ENCODE peak calls at places on chromosomes 7 and 10, in ten cellular contexts. K is esophagus squamous epithelium; Q is GM12878; J is MM.1S; S is lower lobe of right lung; W is thyroid gland; M is CD8-positive, alpha-beta memory T cell; L is gastrocnemius medialis; O is PC-9; R is pancreas. F is an unnamed sample. For H3K9me3, the result is how much of the 10 kb centered on the place peaks cover.

GRCh38 chr7:156158213-156158612 is 345.9 kb upstream of the SHH start:
- DNase-seq in K (no peak), Q (no peak), J (no peak), S (no peak), W (no peak), M (no peak), L (no peak), O (no peak), R (no peak), F (no peak)

GRCh38 chr10:49135575-49136313 is 1.9 kb upstream of the FAM170B start:
- DNase-seq in K (no peak), Q (no peak), J (no peak), S (no peak), W (peak), M (no peak), L (no peak), O (no peak), R (no peak), F (no peak)

GRCh38 chr10:3906511-3907111 is 121.6 kb upstream of the KLF6 start:
- DNase-seq in K (no peak), Q (no peak), J (no peak), S (no peak), W (peak), M (no peak), L (peak), O (no peak), R (no peak), F (no peak)

GRCh38 chr10:29461042-29461441 is 172.2 kb downstream of the LYZL1 start:
- DNase-seq in K (no peak), Q (no peak), J (no peak), S (no peak), W (no peak), M (no peak), L (no peak), O (no peak), R (peak), F (no peak)

GRCh38 chr7:159097661-159098423 is 46.8 kb downstream of the VIPR2 start:
- DNase-seq in K (no peak), Q (no peak), J (no peak), S (no peak), W (no peak), M (no peak), L (no peak), O (no peak), R (peak), F (no peak)

GRCh38 chr7:107527196-107527595 is 36.5 kb downstream of the COG5 start:
- DNase-seq in K (no peak), Q (no peak), J (no peak), S (no peak), W (no peak), M (no peak), L (no peak), O (no peak), R (no peak), F (no peak)

GRCh38 chr7:105639677-105640493 is 58.6 kb upstream of the EFCAB10 start:
- DNase-seq in K (no peak), Q (no peak), J (no peak), S (no peak), W (peak), M (no peak), L (no peak), O (no peak), R (no peak), F (no peak)

GRCh38 chr10:78223088-78223487 is 189.4 kb downstream of the RPS24 start:
- DNase-seq in K (no peak), Q (no peak), J (no peak), S (no peak), W (no peak), M (no peak), L (no peak), O (no peak), R (no peak), F (no peak)

GRCh38 chr10:92327445-92328433 is 36.8 kb downstream of the MARCHF5 start:
- DNase-seq in K (no peak), Q (no peak), J (no peak), S (no peak), W (no peak), M (no peak), L (no peak), O (no peak), R (no peak), F (no peak)

GRCh38 chr10:34539533-34540315 is 275.4 kb downstream of the PARD3 start:
- DNase-seq in K (no peak), Q (no peak), J (peak), S (no peak), W (no peak), M (no peak), L (no peak), O (no peak), R (no peak), F (no peak)

GRCh38 chr7:84790873-84791272 is 396.0 kb downstream of the SEMA3D start:
- DNase-seq in K (no peak), Q (no peak), J (no peak), S (no peak), W (no peak), M (no peak), L (no peak), O (no peak), R (no peak), F (no peak)

GRCh38 chr7:93569189-93569588 is 5.3 kb downstream of the CALCR start:
- DNase-seq in K (no peak), Q (no peak), J (no peak), S (no peak), W (no peak), M (no peak), L (no peak), O (no peak), R (no peak), F (no peak)

GRCh38 chr7:1943933-1944618 is 274.0 kb downstream of the ELFN1 start:
- DNase-seq in K (no peak), Q (no peak), J (no peak), S (peak), W (no peak), M (no peak), L (no peak), O (no peak), R (no peak), F (no peak)

GRCh38 chr10:6222755-6223154 is 20.0 kb downstream of the PFKFB3 start:
- DNase-seq in K (no peak), Q (no peak), J (no peak), S (no peak), W (no peak), M (no peak), L (no peak), O (no peak), R (no peak), F (no peak)

GRCh38 chr7:134315679-134316538 is 821 bp downstream of the SLC35B4 start:
- DNase-seq in K (no peak), Q (no peak), J (peak), S (no peak), W (no peak), M (peak), L (no peak), O (no peak), R (no peak), F (no peak)

GRCh38 chr10:71342850-71343773 is 24.1 kb downstream of the SLC29A3 start:
- DNase-seq in K (no peak), Q (no peak), J (no peak), S (no peak), W (no peak), M (no peak), L (no peak), O (peak), R (peak), F (no peak)

GRCh38 chr7:151120896-151121295 is 34.6 kb downstream of the AGAP3 start:
- DNase-seq in K (no peak), Q (no peak), J (no peak), S (peak), W (no peak), M (no peak), L (no peak), O (no peak), R (no peak), F (no peak)

GRCh38 chr10:52059089-52059488 is 255.0 kb upstream of the DKK1 start:
- DNase-seq in K (no peak), Q (no peak), J (no peak), S (no peak), W (no peak), M (no peak), L (no peak), O (no peak), R (no peak), F (no peak)

DNA sequence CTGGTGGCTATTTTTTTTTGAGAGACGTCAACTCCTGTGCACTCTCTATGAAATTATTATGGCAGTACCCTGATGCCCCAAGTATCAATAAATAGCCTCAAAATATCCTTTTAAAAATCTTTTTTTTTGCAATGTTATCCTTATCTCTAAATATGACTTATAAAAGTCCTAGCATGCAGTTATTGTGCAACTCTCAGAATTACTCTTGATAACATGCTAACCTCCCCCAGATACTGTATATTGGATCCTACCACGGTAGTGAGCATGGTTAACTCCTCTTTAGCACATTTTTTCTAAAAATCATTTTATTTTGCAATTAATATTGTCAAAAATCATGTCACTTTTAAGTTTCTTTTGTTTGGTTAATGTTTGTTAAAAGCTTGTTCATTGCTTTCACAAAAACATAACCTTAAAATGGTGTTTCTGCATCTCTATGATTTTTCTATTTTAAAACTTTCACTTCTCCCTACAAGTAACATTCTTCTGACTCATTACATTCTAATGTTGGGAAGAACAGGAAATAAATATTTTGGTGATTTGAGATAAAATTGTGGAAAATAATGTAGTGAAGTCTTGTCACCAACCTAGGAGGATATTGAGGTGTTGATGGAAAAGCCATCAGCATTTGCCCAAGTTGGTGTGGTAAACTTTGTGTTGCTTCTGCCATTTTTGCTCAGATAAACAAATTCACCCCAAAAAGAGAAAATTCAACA is 42.1 kb upstream of the ADRA2A start:
- DNase-seq in K (no peak), Q (no peak), J (no peak), S (no peak), W (no peak), M (no peak), L (no peak), O (no peak), R (no peak), F (no peak)
- H3K9me3 ChIP-seq in K (under half), Q (under half), J (under half), S (under half), W (under half), M (under half), L (under half), O (under half), R (under half), F (under half)

GRCh38 chr10:130329792-130330191 is 193.6 kb downstream of the GLRX3 start:
- DNase-seq in K (no peak), Q (no peak), J (no peak), S (no peak), W (no peak), M (no peak), L (no peak), O (no peak), R (no peak), F (no peak)
- H3K9me3 ChIP-seq in K (under half), Q (under half), J (under half), S (under half), W (under half), M (under half), L (under half), O (under half), R (under half), F (under half)

GRCh38 chr7:45720989-45721388 is 146.8 kb downstream of the ADCY1 start:
- DNase-seq in K (no peak), Q (no peak), J (no peak), S (no peak), W (no peak), M (no peak), L (no peak), O (no peak), R (no peak), F (no peak)
- H3K9me3 ChIP-seq in K (under half), Q (under half), J (under half), S (under half), W (under half), M (under half), L (under half), O (under half), R (under half), F (under half)

DNA sequence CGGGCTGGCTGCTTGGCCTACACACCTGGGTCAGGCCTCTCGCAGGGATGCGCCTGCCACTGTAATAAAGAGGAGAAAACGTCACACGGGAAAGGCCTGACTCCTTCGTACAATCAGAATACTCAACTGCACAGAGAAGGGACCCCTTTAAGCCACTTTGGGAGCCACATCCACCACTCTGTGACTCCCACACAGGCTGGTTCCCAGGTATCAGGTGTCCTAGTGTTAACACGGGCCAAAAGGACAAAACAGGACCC is 5.8 kb upstream of the ZNF736 start:
- DNase-seq in K (no peak), Q (no peak), J (no peak), S (no peak), W (peak), M (peak), L (no peak), O (no peak), R (no peak), F (no peak)
- H3K9me3 ChIP-seq in K (under half), Q (under half), J (under half), S (under half), W (under half), M (under half), L (under half), O (under half), R (under half), F (under half)

GRCh38 chr10:10514790-10515189 is 502.9 kb upstream of the CELF2 start:
- DNase-seq in K (no peak), Q (no peak), J (no peak), S (no peak), W (no peak), M (no peak), L (no peak), O (no peak), R (no peak), F (no peak)
- H3K9me3 ChIP-seq in K (under half), Q (under half), J (under half), S (under half), W (under half), M (under half), L (under half), O (under half), R (under half), F (under half)

GRCh38 chr7:63042730-63043511 is 955.7 kb upstream of the ZNF722 start:
- DNase-seq in K (no peak), Q (no peak), J (no peak), S (no peak), W (no peak), M (no peak), L (no peak), O (no peak), R (no peak), F (no peak)
- H3K9me3 ChIP-seq in K (under half), Q (under half), J (under half), S (under half), W (under half), M (under half), L (under half), O (under half), R (under half), F (under half)

GRCh38 chr7:157801109-157801508 is 464.3 kb downstream of the DNAJB6 start:
- DNase-seq in K (no peak), Q (no peak), J (no peak), S (peak), W (no peak), M (no peak), L (no peak), O (no peak), R (no peak), F (no peak)

GRCh38 chr7:157803906-157804305 is 467.1 kb downstream of the DNAJB6 start:
- DNase-seq in K (no peak), Q (no peak), J (no peak), S (no peak), W (no peak), M (no peak), L (no peak), O (no peak), R (no peak), F (no peak)

GRCh38 chr7:157800281-157800680 is 463.5 kb downstream of the DNAJB6 start:
- DNase-seq in K (no peak), Q (no peak), J (no peak), S (no peak), W (no peak), M (no peak), L (no peak), O (no peak), R (no peak), F (no peak)

GRCh38 chr7:157799076-157799685 is 462.4 kb downstream of the DNAJB6 start:
- DNase-seq in K (no peak), Q (no peak), J (no peak), S (peak), W (no peak), M (no peak), L (no peak), O (no peak), R (no peak), F (no peak)

GRCh38 chr7:157801971-157802675 is 465.3 kb downstream of the DNAJB6 start:
- DNase-seq in K (no peak), Q (no peak), J (no peak), S (peak), W (no peak), M (no peak), L (no peak), O (no peak), R (no peak), F (no peak)
- H3K9me3 ChIP-seq in K (under half), Q (under half), J (under half), S (under half), W (under half), M (under half), L (under half), O (under half), R (under half), F (under half)